ENCODE peak calls at places on chromosomes 4 and X, in four cellular contexts. One of them, this sample, is unnamed. For H3K27me3, the result is how much of the 10 kb centered on the place peaks cover.

GRCh38 chr4:147787204-147787603 is 55.3 kb downstream of the ARHGAP10 start:
- DNase-seq in K562: no peak
- DNase-seq in esophagus muscularis mucosa: no peak
- DNase-seq in transverse colon: no peak
- DNase-seq in this sample: no peak

GRCh38 chr4:155582971-155583437 is 83.6 kb upstream of the GUCY1A1 start:
- DNase-seq in K562: no peak
- DNase-seq in esophagus muscularis mucosa: no peak
- DNase-seq in transverse colon: no peak
- DNase-seq in this sample: no peak

GRCh38 chrX:78555401-78555980 is 103.6 kb downstream of the RTL3 start:
- DNase-seq in K562: no peak
- DNase-seq in esophagus muscularis mucosa: no peak
- DNase-seq in transverse colon: no peak
- DNase-seq in this sample: no peak

GRCh38 chr4:16516796-16517413 is 290.6 kb upstream of the TAPT1 start:
- DNase-seq in K562: no peak
- DNase-seq in esophagus muscularis mucosa: no peak
- DNase-seq in transverse colon: no peak
- DNase-seq in this sample: no peak

GRCh38 chr4:113452868-113453620 is 308.5 kb downstream of the CAMK2D start:
- DNase-seq in K562: no peak
- DNase-seq in esophagus muscularis mucosa: no peak
- DNase-seq in transverse colon: no peak
- DNase-seq in this sample: no peak

GRCh38 chrX:153723351-153724251 is 586 bp downstream of the BCAP31 start:
- DNase-seq in K562: peak
- DNase-seq in esophagus muscularis mucosa: no peak
- DNase-seq in transverse colon: peak
- DNase-seq in this sample: no peak

GRCh38 chr4:73883306-73883705 is 14.1 kb downstream of the CXCL1 start:
- DNase-seq in K562: no peak
- DNase-seq in esophagus muscularis mucosa: no peak
- DNase-seq in transverse colon: no peak
- DNase-seq in this sample: no peak

GRCh38 chr4:138182838-138183426 is 59.2 kb downstream of the SLC7A11 start:
- DNase-seq in K562: peak
- DNase-seq in esophagus muscularis mucosa: no peak
- DNase-seq in transverse colon: no peak
- DNase-seq in this sample: no peak

GRCh38 chrX:14352511-14352910 is 176.8 kb upstream of the GLRA2 start:
- DNase-seq in K562: no peak
- DNase-seq in esophagus muscularis mucosa: no peak
- DNase-seq in transverse colon: no peak
- DNase-seq in this sample: no peak

GRCh38 chr4:186931519-186931918 is 207.9 kb upstream of the FAT1 start:
- DNase-seq in K562: no peak
- DNase-seq in esophagus muscularis mucosa: no peak
- DNase-seq in transverse colon: no peak
- DNase-seq in this sample: no peak

GRCh38 chr4:168598191-168598590 is 101.3 kb downstream of the PALLD start:
- DNase-seq in K562: no peak
- DNase-seq in esophagus muscularis mucosa: no peak
- DNase-seq in transverse colon: no peak
- DNase-seq in this sample: no peak

GRCh38 chr4:7957113-7957656 is 17.5 kb upstream of the AFAP1 start:
- DNase-seq in K562: no peak
- DNase-seq in esophagus muscularis mucosa: no peak
- DNase-seq in transverse colon: no peak
- DNase-seq in this sample: no peak

GRCh38 chrX:48697182-48697727 is 721 bp downstream of the SUV39H1 start:
- DNase-seq in K562: no peak
- DNase-seq in esophagus muscularis mucosa: no peak
- DNase-seq in transverse colon: no peak
- DNase-seq in this sample: no peak

GRCh38 chr4:825063-825968 is 613 bp downstream of the CPLX1 start:
- DNase-seq in K562: peak
- DNase-seq in esophagus muscularis mucosa: no peak
- DNase-seq in transverse colon: peak
- DNase-seq in this sample: no peak

GRCh38 chr4:183471960-183472708 is 27.7 kb downstream of the CDKN2AIP start:
- DNase-seq in K562: peak
- DNase-seq in esophagus muscularis mucosa: peak
- DNase-seq in transverse colon: peak
- DNase-seq in this sample: peak

GRCh38 chr4:8185930-8186329 is 13.2 kb upstream of the SH3TC1 start:
- DNase-seq in K562: no peak
- DNase-seq in esophagus muscularis mucosa: no peak
- DNase-seq in transverse colon: no peak
- DNase-seq in this sample: no peak

GRCh38 chr4:76977731-76978350 is 28.3 kb downstream of the SEPTIN11 start:
- DNase-seq in K562: no peak
- DNase-seq in esophagus muscularis mucosa: no peak
- DNase-seq in transverse colon: no peak
- DNase-seq in this sample: no peak

GRCh38 chr4:96347582-96347981 is 507.7 kb downstream of the PDHA2 start:
- DNase-seq in K562: no peak
- DNase-seq in esophagus muscularis mucosa: no peak
- DNase-seq in transverse colon: no peak
- DNase-seq in this sample: no peak

GRCh38 chr4:37467223-37467622 is 219.0 kb downstream of the RELL1 start:
- DNase-seq in K562: no peak
- DNase-seq in esophagus muscularis mucosa: no peak
- DNase-seq in transverse colon: no peak
- DNase-seq in this sample: no peak

GRCh38 chr4:123547167-123547817 is 150.7 kb downstream of the SPRY1 start:
- DNase-seq in K562: no peak
- DNase-seq in esophagus muscularis mucosa: no peak
- DNase-seq in transverse colon: peak
- DNase-seq in this sample: peak

GRCh38 chrX:139204903-139205667 is 325.5 kb upstream of the F9 start:
- DNase-seq in K562: peak
- DNase-seq in esophagus muscularis mucosa: no peak
- DNase-seq in transverse colon: peak
- DNase-seq in this sample: peak

GRCh38 chr4:52234539-52235174 is 183.6 kb downstream of the SPATA18 start:
- DNase-seq in K562: no peak
- DNase-seq in esophagus muscularis mucosa: no peak
- DNase-seq in transverse colon: no peak
- DNase-seq in this sample: no peak

GRCh38 chr4:4645743-4646142 is 103.9 kb upstream of the STX18 start:
- DNase-seq in K562: no peak
- DNase-seq in esophagus muscularis mucosa: no peak
- DNase-seq in transverse colon: no peak
- DNase-seq in this sample: no peak

GRCh38 chr4:108828620-108829019 is 65.8 kb upstream of the ETNPPL start:
- DNase-seq in K562: peak
- DNase-seq in esophagus muscularis mucosa: no peak
- DNase-seq in transverse colon: no peak
- DNase-seq in this sample: no peak

GRCh38 chr4:176335421-176335820 is 15.7 kb downstream of the SPCS3 start:
- DNase-seq in K562: no peak
- DNase-seq in esophagus muscularis mucosa: no peak
- DNase-seq in transverse colon: no peak
- DNase-seq in this sample: no peak

GRCh38 chr4:35325908-35326453 is 918.3 kb downstream of the ARAP2 start:
- DNase-seq in K562: no peak
- DNase-seq in esophagus muscularis mucosa: no peak
- DNase-seq in transverse colon: no peak
- DNase-seq in this sample: no peak

GRCh38 chr4:151408630-151409469 is at the start of gene FHIP1A:
- DNase-seq in K562: peak
- DNase-seq in esophagus muscularis mucosa: no peak
- DNase-seq in transverse colon: peak
- DNase-seq in this sample: peak

GRCh38 chr4:151407466-151408379 is 1.3 kb upstream of the FHIP1A start:
- DNase-seq in K562: no peak
- DNase-seq in esophagus muscularis mucosa: no peak
- DNase-seq in transverse colon: peak
- DNase-seq in this sample: peak

GRCh38 chr4:151407018-151407417 is 2.0 kb upstream of the FHIP1A start:
- DNase-seq in K562: no peak
- DNase-seq in esophagus muscularis mucosa: no peak
- DNase-seq in transverse colon: no peak
- DNase-seq in this sample: no peak

GRCh38 chr4:151408380-151408629 is 671 bp upstream of the FHIP1A start:
- DNase-seq in K562: no peak
- DNase-seq in esophagus muscularis mucosa: no peak
- DNase-seq in transverse colon: no peak
- DNase-seq in this sample: no peak

DNA sequence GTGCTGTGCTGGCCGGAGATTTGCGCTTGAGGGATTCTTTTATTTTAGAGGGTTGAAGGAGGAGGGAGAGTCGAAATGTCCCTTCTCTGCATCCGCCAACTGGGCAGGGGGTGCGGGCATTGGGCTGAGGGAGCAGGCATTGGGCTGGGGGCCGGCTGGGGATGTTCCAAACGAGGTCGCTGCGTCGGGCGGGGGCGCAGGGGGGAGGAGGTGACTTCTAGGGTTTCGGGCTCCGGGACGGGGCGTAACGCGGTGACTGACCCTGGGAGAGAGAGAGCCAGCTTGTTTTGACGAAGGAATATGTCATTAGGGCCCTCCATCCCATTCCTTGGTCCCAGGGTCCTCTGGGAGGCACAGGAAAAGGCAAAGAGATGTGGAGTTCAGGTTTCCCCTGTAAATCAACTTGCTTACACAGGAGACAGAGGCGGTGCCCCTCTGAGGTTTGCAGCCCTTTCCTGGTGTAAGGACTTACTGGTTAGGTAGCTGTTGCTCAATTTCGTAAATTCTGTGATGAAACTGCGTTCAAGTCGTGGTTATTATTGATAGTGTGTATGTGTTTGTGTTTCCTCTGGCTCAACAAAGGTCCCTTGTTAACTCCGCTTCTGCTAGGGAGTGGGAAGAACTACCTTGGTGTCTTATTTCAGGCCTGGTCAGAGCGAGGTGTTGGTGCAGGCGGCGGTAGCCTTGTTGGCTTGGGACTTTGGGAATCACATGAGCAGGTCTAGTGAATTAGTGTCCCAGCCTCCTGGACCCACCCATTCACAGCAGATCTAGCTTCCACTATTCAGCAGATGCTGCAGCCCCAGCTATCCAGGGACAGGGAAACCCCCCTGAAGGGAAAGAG is 716 bp downstream of the FHIP1A start:
- DNase-seq in K562: peak
- DNase-seq in esophagus muscularis mucosa: no peak
- DNase-seq in transverse colon: peak
- DNase-seq in this sample: peak
- TF ChIP-seq EP300 in K562: no peak
- TF ChIP-seq EP300 in esophagus muscularis mucosa: no peak
- TF ChIP-seq EP300 in transverse colon: no peak
- TF ChIP-seq EP300 in this sample: no peak

GRCh38 chrX:145818522-145819075 is 970 bp downstream of the SLITRK2 start:
- DNase-seq in K562: no peak
- DNase-seq in esophagus muscularis mucosa: no peak
- DNase-seq in transverse colon: no peak
- DNase-seq in this sample: no peak

GRCh38 chrX:145813081-145813480 is 4.5 kb upstream of the SLITRK2 start:
- DNase-seq in K562: no peak
- DNase-seq in esophagus muscularis mucosa: no peak
- DNase-seq in transverse colon: no peak
- DNase-seq in this sample: no peak

GRCh38 chrX:145817666-145818521 is at the start of gene SLITRK2:
- DNase-seq in K562: no peak
- DNase-seq in esophagus muscularis mucosa: no peak
- DNase-seq in transverse colon: no peak
- DNase-seq in this sample: no peak

GRCh38 chrX:145817299-145817665 is 347 bp upstream of the SLITRK2 start:
- DNase-seq in K562: no peak
- DNase-seq in esophagus muscularis mucosa: no peak
- DNase-seq in transverse colon: no peak
- DNase-seq in this sample: no peak

GRCh38 chrX:145816607-145817298 is 876 bp upstream of the SLITRK2 start:
- DNase-seq in K562: no peak
- DNase-seq in esophagus muscularis mucosa: no peak
- DNase-seq in transverse colon: no peak
- DNase-seq in this sample: no peak
- H3K27me3 ChIP-seq in K562: under half
- H3K27me3 ChIP-seq in esophagus muscularis mucosa: under half
- H3K27me3 ChIP-seq in transverse colon: under half
- H3K27me3 ChIP-seq in this sample: under half

GRCh38 chr4:129355529-129355928 is 259.6 kb downstream of the C4orf33 start:
- DNase-seq in K562: no peak
- DNase-seq in esophagus muscularis mucosa: no peak
- DNase-seq in transverse colon: no peak
- DNase-seq in this sample: no peak
- TF ChIP-seq EP300 in K562: no peak
- TF ChIP-seq EP300 in esophagus muscularis mucosa: no peak
- TF ChIP-seq EP300 in transverse colon: no peak
- TF ChIP-seq EP300 in this sample: no peak

GRCh38 chr4:110630621-110631402 is 7.9 kb upstream of the PITX2 start:
- DNase-seq in K562: no peak
- DNase-seq in esophagus muscularis mucosa: no peak
- DNase-seq in transverse colon: no peak
- DNase-seq in this sample: no peak
- H3K27me3 ChIP-seq in K562: under half
- H3K27me3 ChIP-seq in esophagus muscularis mucosa: half or more
- H3K27me3 ChIP-seq in transverse colon: half or more
- H3K27me3 ChIP-seq in this sample: half or more

GRCh38 chr4:81722229-81722900 is 250.7 kb upstream of the RASGEF1B start:
- DNase-seq in K562: no peak
- DNase-seq in esophagus muscularis mucosa: no peak
- DNase-seq in transverse colon: peak
- DNase-seq in this sample: no peak

GRCh38 chr4:81724925-81725329 is 253.2 kb upstream of the RASGEF1B start:
- DNase-seq in K562: no peak
- DNase-seq in esophagus muscularis mucosa: no peak
- DNase-seq in transverse colon: peak
- DNase-seq in this sample: peak

GRCh38 chr4:81723927-81724587 is 252.3 kb upstream of the RASGEF1B start:
- DNase-seq in K562: no peak
- DNase-seq in esophagus muscularis mucosa: no peak
- DNase-seq in transverse colon: peak
- DNase-seq in this sample: no peak

DNA sequence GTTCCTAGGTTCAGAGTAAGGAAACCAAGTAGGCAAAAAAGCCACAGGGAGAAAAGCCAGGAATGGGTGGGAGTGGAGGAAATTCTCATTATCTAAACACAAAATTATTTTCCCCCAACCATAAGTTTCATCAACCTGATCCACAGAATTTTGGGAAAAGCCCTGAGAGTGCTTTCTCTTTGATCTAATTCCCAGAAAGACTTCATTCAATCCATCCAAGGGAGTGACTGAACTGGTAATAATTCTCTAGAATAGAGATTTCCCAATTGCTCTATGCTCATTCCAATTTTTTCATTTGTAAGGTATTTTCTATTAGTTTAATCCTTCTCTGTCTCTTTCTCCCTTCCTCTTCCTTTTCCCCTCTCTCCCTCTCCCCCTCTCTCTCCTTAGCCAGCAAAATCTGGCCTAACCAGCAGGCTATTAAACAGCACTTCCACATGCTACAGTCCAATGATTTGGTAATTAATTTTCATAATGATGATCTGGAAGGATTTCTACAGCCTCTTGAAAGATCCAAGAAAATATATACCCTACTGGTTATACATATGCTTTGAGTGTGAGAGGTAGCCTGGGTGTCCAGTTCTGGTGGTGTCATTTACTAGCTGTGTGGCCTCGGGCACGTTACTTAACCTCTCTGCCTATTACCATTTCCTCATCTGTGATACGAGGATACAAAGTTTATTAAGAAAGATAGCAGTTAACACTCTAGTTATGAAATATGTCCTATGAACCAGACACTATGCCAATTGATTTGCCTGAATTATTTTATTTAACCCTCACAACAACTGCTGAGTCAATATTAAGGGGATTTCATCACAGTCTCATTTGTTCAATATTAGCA is 251.6 kb upstream of the RASGEF1B start:
- DNase-seq in K562: no peak
- DNase-seq in esophagus muscularis mucosa: no peak
- DNase-seq in transverse colon: no peak
- DNase-seq in this sample: no peak
- TF ChIP-seq EP300 in K562: no peak
- TF ChIP-seq EP300 in esophagus muscularis mucosa: no peak
- TF ChIP-seq EP300 in transverse colon: no peak
- TF ChIP-seq EP300 in this sample: no peak